ENCODE peak calls at places on chromosomes 6 and 20, in ten cellular contexts. Q is mucosa of descending colon, T is choroid plexus epithelial cell, J is Peyer's patch, S is brain microvascular endothelial cell, V is A549, L is dorsolateral prefrontal cortex, B is AG04449, X is upper lobe of left lung, K is breast epithelium. M is an unnamed sample.

GRCh38 chr6:150641398-150642139 is 41.9 kb downstream of the PLEKHG1 start:
- DNase-seq in X (no peak), T (no peak), V (no peak), J (no peak), K (no peak), B (no peak), Q (peak), L (no peak), S (no peak), M (no peak)

GRCh38 chr20:49028684-49029083 is 17.4 kb upstream of the CSE1L start:
- DNase-seq in X (no peak), L (no peak), V (peak), B (no peak), Q (no peak), J (no peak), T (peak), K (no peak), S (peak), M (peak)

GRCh38 chr6:113650610-113650979 is 206.6 kb upstream of the MARCKS start:
- DNase-seq in V (no peak), X (no peak), B (no peak), J (no peak), T (no peak), S (no peak), L (no peak), Q (no peak), K (no peak), M (no peak)

GRCh38 chr6:5132741-5133140 is 47.6 kb downstream of the PPP1R3G start:
- DNase-seq in B (peak), L (peak), V (no peak), K (peak), T (peak), X (peak), S (peak), J (peak), Q (peak), M (peak)

GRCh38 chr6:24431045-24431451 is 28.3 kb downstream of the MRS2 start:
- DNase-seq in Q (peak), K (no peak), J (no peak), T (peak), V (peak), X (no peak), L (no peak), S (peak), B (no peak), M (peak)

GRCh38 chr6:146961831-146962230 is 242.4 kb upstream of the STXBP5 start:
- DNase-seq in X (no peak), S (no peak), Q (no peak), L (no peak), K (no peak), T (no peak), J (no peak), B (no peak), V (no peak), M (no peak)

GRCh38 chr6:11586117-11586516 is 48.6 kb downstream of the TMEM170B start:
- DNase-seq in X (no peak), T (peak), V (no peak), S (peak), K (no peak), Q (no peak), L (no peak), J (no peak), B (no peak), M (peak)

GRCh38 chr6:123039431-123039830 is 43.4 kb downstream of the CLVS2 start:
- DNase-seq in X (no peak), S (no peak), T (no peak), V (no peak), L (no peak), K (no peak), B (no peak), J (no peak), Q (no peak), M (no peak)

GRCh38 chr6:143038845-143039244 is 21.8 kb upstream of the AIG1 start:
- DNase-seq in T (no peak), L (no peak), B (no peak), K (no peak), S (no peak), V (no peak), J (no peak), X (no peak), Q (no peak), M (no peak)

GRCh38 chr20:49928411-49929141 is 7.6 kb upstream of the RNF114 start:
- DNase-seq in L (peak), T (peak), X (peak), S (peak), V (peak), K (peak), Q (peak), B (peak), J (peak), M (peak)

GRCh38 chr6:9933674-9934073 is 481.2 kb downstream of the TFAP2A start:
- DNase-seq in L (no peak), Q (no peak), S (no peak), V (no peak), T (no peak), K (no peak), X (no peak), B (no peak), J (no peak), M (no peak)

GRCh38 chr6:135008072-135008940 is 46.3 kb downstream of the HBS1L start:
- DNase-seq in Q (peak), S (no peak), L (no peak), B (no peak), K (no peak), T (no peak), V (no peak), J (no peak), X (no peak), M (no peak)
- H3K4me3 ChIP-seq in Q (no peak), S (no peak), L (no peak), B (no peak), K (no peak), T (no peak), V (no peak), J (no peak), X (no peak), M (no peak)

DNA sequence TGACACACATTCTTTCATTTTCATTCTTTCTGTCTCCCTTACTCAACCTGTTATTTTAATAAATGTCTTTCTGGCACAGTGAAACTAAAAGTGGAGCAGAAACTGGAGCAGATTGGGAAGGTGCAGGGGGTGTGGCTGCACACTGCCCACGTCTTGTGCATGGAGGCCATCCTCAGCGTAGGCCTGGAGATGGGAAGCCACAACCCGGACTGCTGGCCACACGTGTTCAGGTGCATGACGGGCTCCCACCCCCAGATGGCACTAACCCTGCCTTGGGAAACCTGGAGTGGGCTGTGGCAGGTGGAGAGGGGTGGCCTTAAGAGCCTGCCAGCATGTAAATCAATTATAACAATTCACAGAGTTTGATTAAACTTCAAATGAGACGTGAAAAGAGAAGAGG is 71.4 kb upstream of the PBOV1 start:
- DNase-seq in V (peak), K (no peak), Q (peak), X (no peak), J (no peak), S (no peak), T (peak), B (no peak), L (no peak), M (no peak)
- TF ChIP-seq CTCF in V (no peak), K (no peak), Q (no peak), X (no peak), J (no peak), S (peak), T (peak), B (no peak), L (no peak), M (no peak)

DNA sequence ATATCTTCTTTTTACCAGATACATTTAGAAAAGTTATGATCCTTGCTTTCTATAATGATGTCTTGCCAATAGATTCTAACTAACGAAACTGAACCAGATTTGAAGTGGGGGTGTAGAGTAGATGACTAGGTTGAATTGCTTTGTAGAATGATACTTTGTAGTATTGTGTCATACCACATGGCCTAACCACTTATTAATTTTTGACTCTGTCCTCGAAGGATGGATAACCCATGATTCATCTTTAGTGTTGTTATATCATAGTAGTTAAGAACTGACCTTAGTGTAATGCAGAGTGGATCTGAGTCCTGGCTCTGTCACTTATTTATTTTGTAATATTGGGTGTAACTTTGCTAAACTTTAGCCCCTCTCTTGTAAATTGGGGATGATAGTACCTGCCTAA is 4.5 kb downstream of the PHF3 start:
- DNase-seq in K (no peak), B (peak), S (peak), Q (no peak), J (no peak), V (no peak), T (peak), L (no peak), X (no peak), M (peak)
- H3K4me3 ChIP-seq in K (no peak), B (no peak), S (no peak), Q (no peak), J (no peak), V (no peak), T (no peak), L (no peak), X (no peak), M (no peak)

GRCh38 chr6:22221211-22221610 is 75.6 kb downstream of the PRL start:
- DNase-seq in X (no peak), T (no peak), V (no peak), K (no peak), B (no peak), J (no peak), L (no peak), S (no peak), Q (no peak), M (no peak)
- TF ChIP-seq CTCF in X (no peak), T (no peak), V (no peak), K (no peak), B (no peak), J (no peak), L (no peak), S (no peak), Q (no peak), M (no peak)

GRCh38 chr20:40683894-40684268 is 5.2 kb downstream of the MAFB start:
- DNase-seq in L (no peak), X (no peak), T (no peak), K (no peak), B (no peak), Q (no peak), V (no peak), S (no peak), J (no peak), M (no peak)

GRCh38 chr20:40685349-40685748 is 3.7 kb downstream of the MAFB start:
- DNase-seq in L (no peak), Q (no peak), X (no peak), K (no peak), S (no peak), V (no peak), B (no peak), J (no peak), T (no peak), M (no peak)

GRCh38 chr20:40682104-40683045 is 6.7 kb downstream of the MAFB start:
- DNase-seq in T (peak), J (no peak), B (no peak), V (no peak), L (no peak), S (no peak), X (peak), K (no peak), Q (no peak), M (no peak)

GRCh38 chr20:40681684-40682083 is 7.4 kb downstream of the MAFB start:
- DNase-seq in T (no peak), J (no peak), K (no peak), X (no peak), B (no peak), L (no peak), Q (no peak), S (no peak), V (no peak), M (no peak)

DNA sequence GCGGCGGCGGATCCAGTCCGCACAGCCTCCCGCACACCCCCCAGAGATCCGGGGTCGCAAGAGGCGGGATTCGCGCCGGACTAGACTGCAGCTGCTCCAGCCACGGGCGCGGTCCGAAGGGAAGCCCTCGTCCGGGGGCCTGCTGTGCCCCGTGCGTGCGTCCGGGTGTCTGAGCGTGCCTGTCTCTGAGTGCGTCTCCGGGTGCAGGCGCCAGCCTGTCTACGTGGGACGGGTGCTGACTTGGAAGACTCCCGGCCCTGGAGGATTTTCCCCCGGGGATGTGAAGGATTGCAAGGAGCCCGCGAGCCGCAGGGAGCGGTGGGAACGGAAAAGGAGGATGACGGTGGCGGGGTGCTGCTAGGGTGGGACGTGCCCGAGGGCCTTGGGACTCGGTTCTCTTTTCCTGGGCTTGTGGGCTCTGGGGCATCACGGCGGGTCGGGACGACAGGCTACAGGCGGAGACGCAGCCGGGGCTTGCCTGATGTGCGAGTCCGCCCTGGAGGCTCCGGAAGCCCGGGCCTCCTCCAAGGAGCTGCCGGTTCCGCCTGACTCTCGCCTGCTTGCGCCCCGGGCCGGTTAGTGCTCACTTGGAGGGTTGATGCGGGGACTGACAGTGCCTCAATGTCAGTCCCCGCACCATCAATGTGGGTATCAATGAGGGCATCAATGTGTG is 5.7 kb downstream of the MAFB start:
- DNase-seq in L (no peak), Q (no peak), X (no peak), S (peak), J (no peak), B (no peak), V (no peak), T (peak), K (no peak), M (no peak)
- H3K4me3 ChIP-seq in L (peak), Q (no peak), X (peak), S (peak), J (peak), B (peak), V (peak), T (peak), K (peak), M (no peak)

GRCh38 chr6:82492134-82492533 is 128.5 kb downstream of the TPBG start:
- DNase-seq in S (no peak), B (no peak), J (no peak), T (no peak), Q (no peak), L (no peak), V (no peak), X (no peak), K (no peak), M (no peak)
- TF ChIP-seq CTCF in S (no peak), B (no peak), J (no peak), T (no peak), Q (no peak), L (no peak), V (no peak), X (no peak), K (no peak), M (no peak)

GRCh38 chr6:144066255-144066654 is 29.1 kb downstream of the SF3B5 start:
- DNase-seq in J (no peak), K (no peak), Q (no peak), B (no peak), S (no peak), V (no peak), T (no peak), L (no peak), X (no peak), M (no peak)
- H3K4me3 ChIP-seq in J (no peak), K (no peak), Q (no peak), B (no peak), S (no peak), V (no peak), T (no peak), L (no peak), X (no peak), M (no peak)

GRCh38 chr6:133807531-133807930 is 81.4 kb upstream of the TCF21 start:
- DNase-seq in L (no peak), J (no peak), V (no peak), T (no peak), Q (no peak), X (no peak), K (no peak), B (no peak), S (no peak), M (no peak)

GRCh38 chr6:133805876-133806275 is 83.0 kb upstream of the TCF21 start:
- DNase-seq in J (no peak), V (no peak), L (no peak), X (no peak), T (no peak), Q (no peak), S (no peak), K (no peak), B (no peak), M (no peak)

GRCh38 chr6:133809406-133809805 is 79.5 kb upstream of the TCF21 start:
- DNase-seq in K (no peak), Q (no peak), X (no peak), B (no peak), T (peak), V (no peak), J (no peak), L (no peak), S (no peak), M (peak)

GRCh38 chr6:133804263-133804662 is 84.7 kb upstream of the TCF21 start:
- DNase-seq in J (no peak), T (peak), Q (no peak), S (peak), X (no peak), B (no peak), K (no peak), V (no peak), L (no peak), M (peak)

GRCh38 chr6:133806358-133806757 is 82.6 kb upstream of the TCF21 start:
- DNase-seq in J (no peak), T (peak), S (peak), B (no peak), V (no peak), K (no peak), L (no peak), X (no peak), Q (no peak), M (peak)
- TF ChIP-seq CTCF in J (no peak), T (no peak), S (no peak), B (no peak), V (no peak), K (no peak), L (no peak), X (no peak), Q (no peak), M (no peak)

DNA sequence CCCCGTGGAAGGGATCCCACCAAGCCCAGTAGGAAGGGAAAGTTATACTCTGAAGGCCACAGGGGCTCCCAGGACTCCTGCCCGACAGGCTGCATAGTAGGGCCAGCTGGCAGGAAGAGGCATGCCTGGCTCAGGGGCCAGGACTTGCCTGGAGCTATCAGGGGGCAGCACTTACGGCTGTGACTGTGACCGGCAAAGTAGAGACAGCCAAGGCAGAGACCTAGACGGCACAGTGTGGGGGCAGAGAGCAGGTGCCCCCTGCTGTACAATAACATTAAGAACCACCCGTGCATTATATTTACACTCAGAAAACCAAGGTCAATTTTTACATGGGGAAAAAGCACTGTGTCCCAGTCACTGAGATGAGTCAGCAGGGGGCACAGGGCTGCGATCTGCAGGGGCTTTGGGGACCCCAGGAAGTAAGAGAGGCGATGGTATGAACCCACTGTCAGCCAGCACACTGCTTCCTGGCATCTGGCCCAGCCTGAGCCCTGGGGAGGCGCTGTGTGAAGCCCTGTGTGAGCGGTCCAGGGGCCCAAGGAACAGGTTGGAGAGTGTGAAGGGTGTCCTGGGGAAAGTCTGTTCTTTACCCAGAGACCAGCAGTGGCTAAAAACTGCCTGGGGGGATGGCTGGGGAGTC is 9.9 kb downstream of the CCDC167 start:
- DNase-seq in T (peak), Q (no peak), V (no peak), J (no peak), X (no peak), B (no peak), S (peak), L (peak), K (no peak), M (peak)
- H3K4me3 ChIP-seq in T (no peak), Q (no peak), V (no peak), J (no peak), X (no peak), B (no peak), S (no peak), L (no peak), K (no peak), M (no peak)

M was measured in fibroblast of mammary gland.